ENCODE peak calls at places on chromosomes 1 and 21, in six cellular contexts. D is HL-60, L is stomach, Q is substantia nigra, P is RPMI7951, G is G401. E is an unnamed sample.

GRCh38 chr1:233386336-233386735 is 58.8 kb downstream of the MAP3K21 start:
- DNase-seq in D (no peak), L (no peak), Q (no peak), P (no peak), G (no peak), E (peak)

GRCh38 chr1:16149146-16149545 is 6.7 kb downstream of the EPHA2 start:
- DNase-seq in D (no peak), L (no peak), Q (no peak), P (no peak), G (no peak), E (no peak)

GRCh38 chr21:45887121-45887611 is 94.4 kb upstream of the COL6A1 start:
- DNase-seq in D (no peak), L (no peak), Q (no peak), P (peak), G (peak), E (peak)

GRCh38 chr21:45902292-45902995 is 79.1 kb upstream of the COL6A1 start:
- DNase-seq in D (no peak), L (no peak), Q (no peak), P (no peak), G (no peak), E (no peak)

GRCh38 chr1:27864264-27864895 is 8.0 kb upstream of the THEMIS2 start:
- DNase-seq in D (peak), L (no peak), Q (no peak), P (no peak), G (no peak), E (peak)

GRCh38 chr1:99950486-99950885 is 19.3 kb upstream of the SLC35A3 start:
- DNase-seq in D (no peak), L (no peak), Q (no peak), P (no peak), G (no peak), E (no peak)

GRCh38 chr1:207221934-207222351 is 99.5 kb upstream of the CD55 start:
- DNase-seq in D (no peak), L (no peak), Q (no peak), P (no peak), G (no peak), E (no peak)

GRCh38 chr1:204647114-204647804 is 38.3 kb downstream of the LRRN2 start:
- DNase-seq in D (peak), L (peak), Q (no peak), P (peak), G (peak), E (peak)

GRCh38 chr1:236471653-236472052 is 52.1 kb upstream of the LGALS8 start:
- DNase-seq in D (no peak), L (no peak), Q (no peak), P (no peak), G (peak), E (no peak)

GRCh38 chr1:215128514-215128913 is 46.0 kb downstream of the KCNK2 start:
- DNase-seq in D (peak), L (no peak), Q (no peak), P (no peak), G (no peak), E (no peak)

GRCh38 chr1:229238674-229239415 is 32.1 kb upstream of the RAB4A start:
- DNase-seq in D (no peak), L (no peak), Q (peak), P (no peak), G (no peak), E (peak)

GRCh38 chr1:160127865-160128523 is 12.4 kb downstream of the ATP1A2 start:
- DNase-seq in D (no peak), L (no peak), Q (no peak), P (peak), G (peak), E (peak)

GRCh38 chr1:79825551-79825950 is 819.0 kb upstream of the ADGRL4 start:
- DNase-seq in D (no peak), L (no peak), Q (no peak), P (no peak), G (no peak), E (no peak)

GRCh38 chr1:192610114-192610958 is 25.6 kb upstream of the RGS13 start:
- DNase-seq in D (no peak), L (no peak), Q (no peak), P (peak), G (no peak), E (peak)

GRCh38 chr1:154479764-154480421 is 22.1 kb upstream of the TDRD10 start:
- DNase-seq in D (peak), L (peak), Q (peak), P (peak), G (peak), E (peak)

GRCh38 chr21:42622284-42622683 is 31.1 kb upstream of the PDE9A start:
- DNase-seq in D (no peak), L (no peak), Q (no peak), P (no peak), G (no peak), E (no peak)

GRCh38 chr1:16164821-16165364 is 9.0 kb upstream of the EPHA2 start:
- DNase-seq in D (no peak), L (no peak), Q (no peak), P (no peak), G (no peak), E (no peak)

GRCh38 chr1:100866041-100866900 is 28.4 kb downstream of the EXTL2 start:
- DNase-seq in D (peak), L (no peak), Q (no peak), P (peak), G (peak), E (peak)

GRCh38 chr21:41160036-41160435 is 7.9 kb upstream of the BACE2 start:
- DNase-seq in D (no peak), L (no peak), Q (no peak), P (no peak), G (no peak), E (no peak)

GRCh38 chr1:184596950-184597651 is 157.6 kb downstream of the EDEM3 start:
- DNase-seq in D (no peak), L (no peak), Q (no peak), P (no peak), G (no peak), E (no peak)

GRCh38 chr1:221773383-221773782 is 31.5 kb upstream of the DUSP10 start:
- DNase-seq in D (no peak), L (no peak), Q (no peak), P (no peak), G (no peak), E (no peak)

GRCh38 chr21:33587792-33588484 is 546 bp downstream of the DONSON start:
- DNase-seq in D (peak), L (peak), Q (peak), P (peak), G (peak), E (peak)

GRCh38 chr1:1026599-1027413 is 6.9 kb downstream of the AGRN start:
- DNase-seq in D (no peak), L (no peak), Q (no peak), P (no peak), G (no peak), E (no peak)

GRCh38 chr1:170578356-170578755 is 46.4 kb downstream of the GORAB start:
- DNase-seq in D (no peak), L (no peak), Q (no peak), P (no peak), G (no peak), E (no peak)

E was measured in fibroblast of gingiva.